ENCODE peak calls at places on chromosomes 12 and 14, in seven cellular contexts. P is gastrocnemius medialis; Q is T-cell; U is activated naive CD8-positive, alpha-beta T cell treated with anti-CD3 and anti-CD28 coated beads, Interleukin-2, amount 50 U/mL, for 24 hours; W is activated CD4-positive, alpha-beta T cell treated with anti-CD3 and anti-CD28 coated beads for 36 hours; L is CD4-positive, alpha-beta T cell; S is right cardiac atrium. X is an unnamed sample.

GRCh38 chr12:50302686-50303085 is 19.4 kb upstream of the LIMA1 start:
- ATAC-seq in P (no peak), Q (no peak), U (no peak), W (no peak), L (no peak), S (no peak), X (no peak)

GRCh38 chr12:49228653-49229052 is 36.2 kb upstream of the TUBA1C start:
- ATAC-seq in P (no peak), Q (no peak), U (no peak), W (no peak), L (no peak), S (no peak), X (no peak)

GRCh38 chr12:6318440-6318879 is 8.0 kb downstream of the PLEKHG6 start:
- ATAC-seq in P (no peak), Q (peak), U (no peak), W (no peak), L (no peak), S (no peak), X (no peak)

GRCh38 chr14:92176476-92176875 is 54.7 kb downstream of the CPSF2 start:
- ATAC-seq in P (no peak), Q (no peak), U (no peak), W (no peak), L (no peak), S (no peak), X (no peak)

GRCh38 chr12:47367912-47368537 is 288.3 kb upstream of the AMIGO2 start:
- ATAC-seq in P (no peak), Q (peak), U (no peak), W (peak), L (peak), S (no peak), X (no peak)

GRCh38 chr12:122473543-122474323 is 27.0 kb downstream of the ZCCHC8 start:
- ATAC-seq in P (peak), Q (no peak), U (peak), W (peak), L (no peak), S (peak), X (peak)

GRCh38 chr12:107513184-107513583 is 172.4 kb upstream of the PWP1 start:
- ATAC-seq in P (no peak), Q (no peak), U (no peak), W (no peak), L (no peak), S (no peak), X (no peak)

GRCh38 chr12:56661979-56662638 is 16.3 kb upstream of the ATP5F1B start:
- ATAC-seq in P (no peak), Q (peak), U (no peak), W (no peak), L (no peak), S (no peak), X (no peak)

GRCh38 chr14:81132492-81132891 is 88.3 kb downstream of the GTF2A1 start:
- ATAC-seq in P (no peak), Q (no peak), U (no peak), W (no peak), L (no peak), S (no peak), X (no peak)

GRCh38 chr12:94510128-94510527 is 50.5 kb upstream of the CEP83 start:
- ATAC-seq in P (no peak), Q (no peak), U (no peak), W (no peak), L (no peak), S (peak), X (no peak)

GRCh38 chr12:57229041-57229633 is 374 bp upstream of the SHMT2 start:
- ATAC-seq in P (no peak), Q (peak), U (peak), W (peak), L (peak), S (no peak), X (peak)

GRCh38 chr12:51994959-51995358 is 11.8 kb upstream of the TAMALIN start:
- ATAC-seq in P (no peak), Q (no peak), U (no peak), W (no peak), L (no peak), S (no peak), X (no peak)

X was measured in stimulated activated memory B cell treated with anti-CD40 and anti-IgM and Interleukin-4, amounts not matched to agents 10 μg/mL and 1 μg/mL and 100 μg/mL, for 72 hours.